ENCODE peak calls at places on chromosomes 16 and 17, in seven cellular contexts. W is left ventricle myocardium inferior, Z is prostate gland, N is cardiac muscle cell, O is MM.1S, I is transverse colon, G is tibial artery. U is an unnamed sample.

GRCh38 chr16:56478228-56479049 is 27.1 kb downstream of the OGFOD1 start:
- DNase-seq in N (no peak), G (no peak), I (no peak), W (no peak), O (no peak), Z (no peak), U (no peak)

GRCh38 chr16:66036162-66036561 is 330.3 kb upstream of the CDH5 start:
- DNase-seq in O (no peak), G (no peak), I (no peak), Z (no peak), W (no peak), N (peak), U (no peak)

GRCh38 chr17:59105852-59106462 is 723 bp downstream of the TRIM37 start:
- DNase-seq in G (peak), I (peak), W (peak), N (no peak), Z (peak), O (peak), U (peak)

GRCh38 chr17:64262422-64263260 is at the start of gene TEX2:
- DNase-seq in Z (peak), W (peak), N (peak), G (peak), I (peak), O (peak), U (peak)

GRCh38 chr16:57304169-57305061 is 19.9 kb upstream of the PLLP start:
- DNase-seq in N (peak), W (no peak), O (no peak), G (peak), I (peak), Z (no peak), U (no peak)

GRCh38 chr17:39653662-39654331 is 11.4 kb upstream of the TCAP start:
- DNase-seq in I (peak), N (peak), W (peak), Z (peak), G (peak), O (peak), U (peak)

GRCh38 chr16:48117217-48118105 is 38.3 kb downstream of the ABCC12 start:
- DNase-seq in Z (no peak), I (peak), O (no peak), G (no peak), W (peak), N (peak), U (peak)

GRCh38 chr16:5060073-5060641 is 5.6 kb downstream of the C16orf89 start:
- DNase-seq in Z (no peak), G (no peak), O (no peak), N (no peak), I (no peak), W (no peak), U (no peak)

GRCh38 chr17:73654241-73654640 is 10.0 kb upstream of the SDK2 start:
- DNase-seq in I (no peak), Z (no peak), G (no peak), W (no peak), N (no peak), O (no peak), U (no peak)

GRCh38 chr17:8994319-8994718 is 27.0 kb upstream of the NTN1 start:
- DNase-seq in W (peak), G (peak), O (no peak), N (peak), I (peak), Z (no peak), U (no peak)

GRCh38 chr17:83122834-83123233 is 43.4 kb downstream of the METRNL start:
- DNase-seq in W (no peak), G (no peak), O (no peak), I (peak), N (no peak), Z (no peak), U (no peak)

GRCh38 chr16:25367773-25368172 is 110.1 kb upstream of the ZKSCAN2 start:
- DNase-seq in N (no peak), I (no peak), O (no peak), Z (no peak), W (no peak), G (no peak), U (no peak)

GRCh38 chr17:58327363-58328194 is 1.0 kb downstream of the TSPOAP1 start:
- DNase-seq in G (no peak), N (no peak), W (no peak), O (no peak), Z (no peak), I (no peak), U (no peak)

GRCh38 chr17:67161573-67161972 is 83.4 kb downstream of the HELZ start:
- DNase-seq in G (no peak), N (no peak), O (no peak), W (no peak), Z (no peak), I (no peak), U (no peak)

GRCh38 chr17:19724501-19725420 is 8.4 kb upstream of the SLC47A2 start:
- DNase-seq in O (peak), Z (peak), W (peak), G (peak), I (peak), N (no peak), U (peak)

GRCh38 chr17:49132699-49133364 is at the start of gene B4GALNT2:
- DNase-seq in G (no peak), Z (no peak), W (no peak), N (peak), I (peak), O (no peak), U (no peak)

GRCh38 chr16:49899991-49900690 is 44.2 kb upstream of the ZNF423 start:
- DNase-seq in I (peak), O (no peak), W (no peak), G (no peak), Z (no peak), N (no peak), U (no peak)

GRCh38 chr16:9092963-9093477 is 1.6 kb downstream of the HAPSTR1 start:
- DNase-seq in Z (peak), G (peak), O (peak), N (peak), I (peak), W (no peak), U (no peak)

GRCh38 chr17:77126519-77126918 is 14.2 kb upstream of the SEC14L1 start:
- DNase-seq in I (peak), O (no peak), N (no peak), G (no peak), Z (no peak), W (no peak), U (no peak)

GRCh38 chr17:16486373-16487250 is 5.4 kb downstream of the LRRC75A start:
- DNase-seq in N (peak), W (peak), G (peak), Z (peak), I (peak), O (no peak), U (peak)

GRCh38 chr16:57504491-57504890 is 18.2 kb upstream of the DOK4 start:
- DNase-seq in I (no peak), G (no peak), N (no peak), Z (no peak), W (no peak), O (no peak), U (no peak)

GRCh38 chr17:17684901-17685774 is 3.9 kb downstream of the RAI1 start:
- DNase-seq in G (no peak), Z (peak), W (no peak), N (no peak), O (no peak), I (no peak), U (no peak)

GRCh38 chr17:28145348-28145747 is 102.9 kb downstream of the NLK start:
- DNase-seq in W (no peak), N (no peak), Z (no peak), I (no peak), O (no peak), G (no peak), U (no peak)

GRCh38 chr17:76995352-76996105 is 127.3 kb downstream of the MGAT5B start:
- DNase-seq in O (no peak), W (no peak), I (no peak), N (no peak), G (no peak), Z (no peak), U (no peak)

GRCh38 chr17:68707032-68707431 is 105.9 kb upstream of the FAM20A start:
- DNase-seq in G (no peak), I (no peak), Z (no peak), O (no peak), W (no peak), N (no peak), U (no peak)

GRCh38 chr16:75627856-75628255 is 4.8 kb upstream of the ADAT1 start:
- DNase-seq in W (no peak), Z (no peak), I (no peak), O (no peak), N (no peak), G (no peak), U (no peak)
- H3K27ac ChIP-seq in W (no peak), Z (no peak), I (no peak), O (no peak), N (peak), G (no peak), U (no peak)

GRCh38 chr17:50267074-50267841 is 7.0 kb upstream of the TMEM92 start:
- DNase-seq in Z (no peak), O (no peak), G (no peak), N (no peak), W (no peak), I (peak), U (no peak)

GRCh38 chr17:50268040-50268439 is 6.2 kb upstream of the TMEM92 start:
- DNase-seq in I (peak), N (no peak), G (no peak), W (no peak), O (no peak), Z (no peak), U (no peak)

GRCh38 chr17:50265212-50265611 is 9.1 kb upstream of the TMEM92 start:
- DNase-seq in G (peak), W (no peak), Z (peak), N (no peak), O (no peak), I (no peak), U (no peak)

GRCh38 chr17:50265690-50266306 is 8.5 kb upstream of the TMEM92 start:
- DNase-seq in W (no peak), G (no peak), I (no peak), Z (no peak), N (no peak), O (no peak), U (no peak)

GRCh38 chr17:50266384-50267073 is 7.7 kb upstream of the TMEM92 start:
- DNase-seq in N (no peak), I (peak), W (no peak), G (peak), Z (peak), O (no peak), U (no peak)
- TF ChIP-seq CTCF in N (no peak), I (no peak), W (no peak), G (peak), Z (no peak), O (no peak), U (no peak)

DNA sequence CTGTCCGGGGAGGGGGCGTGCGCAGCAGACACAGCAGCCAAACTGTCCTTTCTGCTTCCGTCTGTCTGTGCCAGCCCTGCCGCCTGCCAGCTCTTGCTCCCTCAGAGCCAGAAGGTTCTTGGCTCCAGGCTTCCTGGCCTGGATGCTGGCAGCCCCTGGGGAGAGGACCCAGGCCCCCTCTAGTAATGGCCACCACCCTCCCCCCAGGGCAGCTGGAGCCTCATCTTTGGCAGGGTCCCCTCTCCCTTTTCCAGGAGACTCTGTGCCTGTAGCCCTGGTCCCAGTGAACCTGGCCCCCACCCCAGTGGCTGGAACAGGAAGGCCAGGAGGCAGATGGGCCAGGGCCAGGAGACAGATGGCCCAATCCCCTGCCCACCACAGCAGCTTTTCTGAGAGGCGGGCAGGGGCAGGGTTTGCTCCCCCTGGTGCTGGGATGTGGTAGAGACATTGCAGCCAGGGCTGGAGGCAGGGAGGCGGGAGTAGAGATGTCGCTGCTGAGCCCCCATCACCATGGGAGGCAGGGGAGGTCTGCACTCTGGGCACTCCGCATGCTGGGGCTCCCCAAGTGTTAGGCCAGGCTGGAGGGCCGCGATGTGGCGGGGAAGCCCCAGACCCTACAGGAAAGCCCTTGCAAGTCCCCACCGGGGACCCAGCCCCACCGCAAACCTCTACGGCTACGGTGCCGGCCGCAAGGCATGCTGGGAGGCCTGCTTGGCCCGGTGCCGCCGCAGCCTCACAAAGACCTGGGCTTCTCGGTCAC is 16.7 kb downstream of the UNC13D start:
- DNase-seq in N (peak), G (peak), W (peak), Z (peak), I (peak), O (peak), U (peak)
- H3K27ac ChIP-seq in N (peak), G (peak), W (peak), Z (peak), I (peak), O (no peak), U (peak)

DNA sequence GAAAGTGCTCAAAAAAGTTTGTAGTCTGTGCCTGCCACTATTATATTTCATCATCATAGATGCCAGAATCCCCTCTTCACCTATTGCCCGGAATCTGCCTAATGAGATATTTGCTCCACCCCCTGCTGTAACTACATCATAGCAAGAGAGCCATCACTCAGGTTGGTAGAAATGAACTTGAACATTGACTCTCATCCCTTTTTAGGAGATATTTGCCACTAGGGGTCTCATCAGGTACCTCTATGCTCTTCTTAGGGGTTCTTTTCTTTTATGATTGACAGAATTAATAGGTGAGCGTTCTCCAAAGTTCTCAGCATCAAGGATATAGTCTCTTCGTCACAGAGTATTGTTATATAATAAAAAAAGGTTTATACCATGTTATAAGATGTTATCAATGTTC is 20.0 kb downstream of the ANKS4B start:
- DNase-seq in G (no peak), Z (no peak), O (no peak), I (no peak), W (no peak), N (no peak), U (no peak)
- TF ChIP-seq CTCF in G (no peak), Z (no peak), O (no peak), I (no peak), W (no peak), N (no peak), U (no peak)

GRCh38 chr17:82022310-82022980 is at the start of gene CENPX:
- DNase-seq in I (no peak), Z (no peak), O (no peak), N (no peak), G (no peak), W (no peak), U (no peak)
- H3K27ac ChIP-seq in I (peak), Z (peak), O (peak), N (no peak), G (peak), W (peak), U (peak)

GRCh38 chr16:11884035-11884434 is 31.7 kb downstream of the GSPT1 start:
- DNase-seq in W (no peak), I (no peak), G (no peak), O (no peak), Z (no peak), N (no peak), U (no peak)

GRCh38 chr16:11875721-11876120 is 24.4 kb upstream of the RSL1D1 start:
- DNase-seq in G (no peak), O (no peak), I (no peak), W (no peak), Z (no peak), N (no peak), U (no peak)

GRCh38 chr16:11876306-11876705 is 25.0 kb upstream of the RSL1D1 start:
- DNase-seq in O (no peak), N (no peak), G (no peak), Z (no peak), I (no peak), W (no peak), U (no peak)

GRCh38 chr16:11877374-11877773 is 26.0 kb upstream of the RSL1D1 start:
- DNase-seq in W (no peak), Z (no peak), G (no peak), I (no peak), N (no peak), O (no peak), U (no peak)

GRCh38 chr16:11880047-11880446 is 28.7 kb upstream of the RSL1D1 start:
- DNase-seq in G (no peak), W (no peak), I (no peak), N (no peak), O (no peak), Z (no peak), U (no peak)
- TF ChIP-seq CTCF in G (no peak), W (no peak), I (no peak), N (no peak), O (no peak), Z (no peak), U (no peak)

GRCh38 chr17:4536259-4536741 is 18.9 kb downstream of the MYBBP1A start:
- DNase-seq in O (no peak), W (no peak), Z (no peak), N (peak), I (no peak), G (no peak), U (no peak)

GRCh38 chr17:4535667-4536258 is 19.4 kb downstream of the MYBBP1A start:
- DNase-seq in G (no peak), N (no peak), I (no peak), Z (no peak), W (no peak), O (no peak), U (no peak)

GRCh38 chr17:4534515-4534914 is 20.7 kb downstream of the MYBBP1A start:
- DNase-seq in O (no peak), G (no peak), Z (no peak), W (no peak), I (no peak), N (no peak), U (no peak)

GRCh38 chr17:4533522-4534502 is 21.4 kb downstream of the MYBBP1A start:
- DNase-seq in Z (no peak), I (peak), W (peak), G (no peak), O (no peak), N (no peak), U (no peak)

DNA sequence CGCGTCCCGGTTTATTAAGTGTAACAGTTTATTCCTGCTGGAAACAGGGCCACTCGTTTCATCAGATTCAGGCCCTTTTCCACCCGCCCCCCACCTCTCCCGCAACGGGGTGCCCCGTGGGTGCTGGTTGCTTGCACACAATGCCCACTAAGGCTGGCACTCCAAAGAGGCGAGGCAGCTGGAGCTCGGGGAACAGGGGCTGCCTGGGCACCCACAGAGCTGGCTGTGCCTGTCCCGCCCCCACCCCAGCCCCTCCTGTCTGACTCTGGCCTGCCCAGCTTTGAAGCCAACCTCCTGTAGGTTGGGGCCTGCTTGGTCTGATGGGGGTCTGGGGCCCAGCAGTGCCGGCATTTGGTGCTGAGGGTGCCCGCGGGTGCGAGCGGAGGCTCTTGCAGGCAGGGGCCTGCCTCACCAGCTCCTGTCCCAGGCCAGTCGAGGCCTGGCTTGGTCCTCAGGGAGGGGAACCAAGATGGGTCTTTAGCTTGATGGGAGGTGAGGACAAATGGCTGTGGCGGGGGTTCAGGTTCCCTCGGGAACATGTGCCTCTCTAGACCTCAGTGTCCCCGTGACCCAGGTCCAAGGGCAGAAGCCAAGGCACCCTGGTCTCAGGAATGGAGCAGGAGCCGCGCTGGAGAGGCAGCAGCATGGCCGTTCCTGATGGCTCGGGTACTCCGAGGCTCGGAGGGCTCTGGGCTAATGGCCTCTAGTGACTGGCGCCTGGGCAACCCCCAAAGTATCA is 20.1 kb downstream of the MYBBP1A start:
- DNase-seq in Z (no peak), N (no peak), O (no peak), W (no peak), I (no peak), G (no peak), U (no peak)
- H3K27ac ChIP-seq in Z (no peak), N (no peak), O (no peak), W (peak), I (peak), G (no peak), U (peak)

U was measured in RWPE1.